ENCODE peak calls at places on chromosomes 12 and 14, in seven cellular contexts. U is colonic mucosa, K is foreskin fibroblast, C is Calu3, Z is MCF 10A, H is AG04450, F is fibroblast of mammary gland. Y is an unnamed sample.
A peak's percentile ranks its signal among the peaks of the same experiment; 100 is the strongest.

GRCh38 chr14:55789442-55789841 is 209.4 kb downstream of the KTN1 start:
- DNase-seq in K (no peak), H (no peak), F (peak; percentile 33), U (no peak), C (no peak), Z (peak; percentile 43), Y (no peak)

GRCh38 chr12:101001669-101002068 is 207.1 kb downstream of the ANO4 start:
- DNase-seq in F (no peak), K (no peak), Z (peak; percentile 44), U (no peak), H (no peak), C (peak; percentile 58), Y (no peak)

GRCh38 chr12:78818487-78818886 is 46.1 kb upstream of the SYT1 start:
- DNase-seq in Z (no peak), K (no peak), F (no peak), U (no peak), C (no peak), H (no peak), Y (no peak)

GRCh38 chr12:71786840-71787239 is 32.2 kb downstream of the RAB21 start:
- DNase-seq in H (no peak), C (no peak), U (no peak), F (no peak), Z (no peak), K (no peak), Y (no peak)

GRCh38 chr14:104865069-104865630 is at the start of gene CEP170B:
- DNase-seq in H (no peak), F (peak; percentile 14), Z (peak; percentile 35), U (peak; percentile 53), K (peak; percentile 54), C (peak; percentile 73), Y (peak; percentile 88)

GRCh38 chr12:100533326-100533725 is 40.2 kb upstream of the GAS2L3 start:
- DNase-seq in U (no peak), H (no peak), C (no peak), F (no peak), K (no peak), Z (no peak), Y (no peak)

GRCh38 chr12:108516511-108517275 is 1.6 kb downstream of the FICD start:
- DNase-seq in C (no peak), H (no peak), F (peak; percentile 21), U (no peak), Z (peak; percentile 26), K (no peak), Y (no peak)

GRCh38 chr14:85565862-85566296 is 35.9 kb downstream of the FLRT2 start:
- DNase-seq in C (no peak), K (no peak), Z (peak; percentile 86), F (peak; percentile 81), U (no peak), H (no peak), Y (no peak)

GRCh38 chr14:85602366-85602765 is 72.4 kb downstream of the FLRT2 start:
- DNase-seq in F (no peak), U (no peak), C (no peak), Z (no peak), K (no peak), H (no peak), Y (no peak)

GRCh38 chr12:100860611-100861010 is 66.0 kb downstream of the ANO4 start:
- DNase-seq in H (no peak), U (no peak), Z (no peak), C (no peak), K (no peak), F (peak; percentile 49), Y (no peak)

GRCh38 chr14:47438650-47439140 is 236.7 kb downstream of the MDGA2 start:
- DNase-seq in H (no peak), F (peak; percentile 10), Z (peak; percentile 1), C (no peak), U (no peak), K (no peak), Y (no peak)

GRCh38 chr12:94326727-94327126 is 132.9 kb downstream of the CEP83 start:
- DNase-seq in F (peak; percentile 79), K (peak; percentile 51), H (peak; percentile 30), C (no peak), Z (peak; percentile 5), U (no peak), Y (no peak)

GRCh38 chr12:54993181-54993835 is 8.7 kb upstream of the TESPA1 start:
- DNase-seq in K (peak; percentile 33), U (peak; percentile 50), C (peak; percentile 60), Z (peak; percentile 74), F (peak; percentile 67), H (peak; percentile 20), Y (peak; percentile 61)

GRCh38 chr12:122323311-122324019 is 57.2 kb upstream of the VPS33A start:
- DNase-seq in H (no peak), C (no peak), U (no peak), F (no peak), Z (no peak), K (no peak), Y (no peak)

GRCh38 chr12:117032593-117033381 is 66.4 kb downstream of the TESC start:
- DNase-seq in Z (no peak), U (no peak), F (peak; percentile 9), C (no peak), K (peak; percentile 28), H (no peak), Y (peak; percentile 42)

GRCh38 chr12:3170423-3171194 is 93.4 kb downstream of the TSPAN9 start:
- DNase-seq in K (peak; percentile 80), Z (peak; percentile 83), C (peak; percentile 5), U (no peak), F (peak; percentile 97), H (peak; percentile 76), Y (no peak)

GRCh38 chr14:25833341-25834121 is 764.3 kb downstream of the NOVA1 start:
- DNase-seq in C (no peak), H (no peak), F (peak; percentile 65), K (no peak), Z (peak; percentile 8), U (peak; percentile 49), Y (no peak)
- TF ChIP-seq CTCF in C (no peak), H (no peak), F (peak; percentile 76), K (no peak), Z (peak; percentile 29), U (peak; percentile 33), Y (no peak)

GRCh38 chr14:50957296-50957695 is 13.0 kb upstream of the PYGL start:
- DNase-seq in K (no peak), H (no peak), U (no peak), F (peak; percentile 84), C (no peak), Z (peak; percentile 66), Y (no peak)

GRCh38 chr14:50951032-50951431 is 6.7 kb upstream of the PYGL start:
- DNase-seq in C (no peak), K (no peak), F (no peak), H (no peak), Z (no peak), U (no peak), Y (no peak)

GRCh38 chr14:50954811-50955372 is 10.6 kb upstream of the PYGL start:
- DNase-seq in K (peak; percentile 50), Z (peak; percentile 67), C (no peak), U (no peak), F (peak; percentile 81), H (no peak), Y (peak; percentile 56)

GRCh38 chr14:50953497-50953896 is 9.2 kb upstream of the PYGL start:
- DNase-seq in C (no peak), F (no peak), K (no peak), H (no peak), U (no peak), Z (no peak), Y (no peak)

DNA sequence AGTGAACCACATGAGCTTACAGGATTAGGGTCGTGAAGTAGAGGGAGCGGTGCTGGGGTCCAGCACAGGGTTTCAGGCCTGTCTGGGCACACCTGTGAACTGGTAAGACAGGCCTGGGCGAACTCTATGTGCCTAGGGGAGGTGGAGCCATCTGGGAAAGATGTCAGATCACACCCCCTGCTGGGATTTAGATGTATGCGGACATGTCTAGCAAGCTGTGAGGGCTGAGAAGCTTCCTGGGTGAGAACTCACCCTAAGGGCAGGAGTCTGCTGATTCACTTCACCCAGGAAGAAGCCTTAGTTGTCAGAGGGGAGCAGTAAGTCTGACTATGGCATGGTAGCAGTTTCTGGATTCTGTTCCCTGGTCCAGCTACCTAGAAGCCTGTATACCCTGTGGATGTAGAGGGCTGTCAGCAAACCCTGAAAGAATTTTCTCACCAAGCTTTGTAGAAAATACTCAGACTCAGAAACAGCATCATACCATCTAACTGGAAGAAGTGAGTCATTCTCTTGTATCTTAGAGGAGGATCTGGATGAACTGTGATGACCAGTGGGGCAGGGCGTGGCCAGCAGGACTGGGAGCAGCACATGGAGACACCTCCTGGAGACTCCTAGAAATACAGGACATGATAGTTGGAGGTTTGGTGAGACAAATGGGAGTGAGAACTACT is 11.2 kb upstream of the PYGL start:
- DNase-seq in K (peak; percentile 89), Z (peak; percentile 98), U (peak; percentile 65), F (peak; percentile 98), H (peak; percentile 84), C (peak; percentile 76), Y (peak; percentile 44)
- TF ChIP-seq CTCF in K (peak; percentile 58), Z (peak; percentile 48), U (peak; percentile 23), F (peak; percentile 70), H (peak; percentile 70), C (no peak), Y (no peak)

DNA sequence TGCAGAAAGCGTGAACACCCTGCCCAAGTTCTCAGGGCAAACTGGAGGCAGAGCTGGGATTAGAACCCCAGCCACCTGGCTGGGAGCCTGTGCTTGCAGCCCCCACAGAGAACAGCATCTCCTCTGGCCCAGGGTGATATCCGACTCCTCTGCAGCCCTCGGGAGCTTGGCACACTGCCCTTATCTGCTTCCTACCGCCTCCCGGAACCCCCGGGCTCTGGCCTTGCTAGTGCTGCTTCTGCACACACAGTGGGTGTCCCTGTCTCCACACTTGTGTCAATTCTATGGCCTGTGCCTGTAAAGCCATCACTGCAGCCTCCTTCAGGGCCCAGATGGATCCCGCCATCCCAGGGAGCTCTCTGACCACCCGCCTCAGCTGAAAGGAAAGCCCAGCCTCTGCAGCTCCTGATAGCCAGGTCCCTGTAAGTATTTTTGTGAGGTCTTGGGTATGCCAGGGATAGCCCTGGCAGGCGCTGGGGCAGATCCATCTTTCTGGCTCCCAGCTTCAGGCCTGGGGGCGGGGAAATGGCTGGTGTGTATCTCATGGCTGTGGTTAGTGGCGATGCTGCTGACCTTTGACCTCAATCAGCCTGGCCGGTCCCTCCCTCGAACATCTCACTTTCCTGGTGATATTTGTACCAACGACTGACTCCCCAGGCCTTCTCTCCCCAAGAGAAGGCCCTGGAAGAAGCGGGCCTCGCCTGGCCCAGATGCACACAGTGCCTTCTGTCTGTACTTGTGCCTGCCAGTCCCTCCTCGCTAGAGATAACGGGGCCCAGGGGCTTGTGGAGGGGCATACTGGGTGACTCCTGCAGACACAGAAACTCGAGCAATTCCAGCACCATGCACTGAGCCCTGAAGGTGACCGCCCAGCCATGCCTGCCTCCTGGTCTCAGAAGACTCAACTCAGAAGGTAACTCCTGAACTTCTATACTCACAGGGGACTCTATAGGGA is 183.8 kb downstream of the CALM1 start:
- DNase-seq in H (no peak), K (no peak), U (no peak), C (no peak), Z (no peak), F (no peak), Y (no peak)
- TF ChIP-seq CTCF in H (no peak), K (no peak), U (no peak), C (no peak), Z (no peak), F (no peak), Y (no peak)

DNA sequence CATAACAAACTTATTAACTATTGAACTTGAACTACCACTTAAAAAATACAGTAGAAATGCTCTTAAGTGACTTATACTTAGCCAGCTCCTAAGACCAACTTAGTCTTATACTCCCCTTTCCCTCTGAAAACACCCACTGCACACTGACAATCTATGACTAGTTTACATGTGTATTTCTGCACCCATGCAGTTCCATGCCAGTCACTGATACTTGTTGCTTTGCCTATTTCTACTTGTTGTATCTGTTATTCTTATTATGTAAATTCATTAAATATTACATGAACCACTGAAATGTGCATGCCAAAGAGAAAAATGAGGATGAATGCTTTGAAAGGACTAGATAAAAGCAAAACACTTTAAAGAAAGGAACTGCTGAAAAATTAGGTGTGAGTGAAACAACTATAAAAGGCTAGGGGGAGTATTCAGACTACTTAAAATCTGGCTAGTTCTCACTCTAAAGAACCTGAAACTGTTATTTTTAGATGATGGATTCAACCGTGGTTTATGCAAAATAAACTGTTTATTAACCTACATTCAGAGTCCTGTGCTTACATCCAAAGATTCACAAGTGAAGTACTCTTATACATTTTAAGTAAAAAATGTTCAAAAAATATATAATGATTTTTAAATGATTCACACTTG is 74.7 kb downstream of the RPS6KA5 start:
- DNase-seq in F (no peak), H (no peak), U (no peak), Z (no peak), C (no peak), K (no peak), Y (peak; percentile 56)
- TF ChIP-seq CTCF in F (no peak), H (no peak), U (no peak), Z (no peak), C (no peak), K (no peak), Y (peak; percentile 18)

Y was measured in GM13976.